ENCODE peak calls at places on chromosomes 12 and 14, in ten cellular contexts. V is pancreas, S is HFF-Myc, O is Calu3, K is lower lobe of right lung, P is progenitor cell of endocrine pancreas, G is ovary, L is GM06990, X is mesothelial cell of epicardium, U is A673. I is an unnamed sample.

GRCh38 chr14:20539906-20540305 is 20.9 kb downstream of the RNASE9 start:
- DNase-seq in O (no peak), U (no peak), P (no peak), L (no peak), X (no peak), G (no peak), K (no peak), S (no peak), V (no peak), I (no peak)

GRCh38 chr12:11904124-11904523 is 166.6 kb upstream of the BCL2L14 start:
- DNase-seq in V (no peak), P (no peak), G (no peak), S (no peak), K (no peak), O (no peak), L (no peak), X (no peak), U (no peak), I (no peak)

GRCh38 chr12:27382126-27382795 is 49.6 kb downstream of the BMAL2 start:
- DNase-seq in K (no peak), X (no peak), P (no peak), V (no peak), O (no peak), G (no peak), L (no peak), U (no peak), S (no peak), I (no peak)

GRCh38 chr12:68240975-68241374 is 12.4 kb downstream of the IL22 start:
- DNase-seq in S (no peak), X (no peak), L (peak), V (no peak), G (peak), P (no peak), K (no peak), O (no peak), U (no peak), I (no peak)

GRCh38 chr14:34888186-34888585 is 13.0 kb upstream of the BAZ1A start:
- DNase-seq in V (no peak), S (no peak), U (no peak), P (no peak), X (no peak), K (no peak), O (no peak), L (no peak), G (no peak), I (no peak)

GRCh38 chr12:47577213-47577612 is 128.6 kb downstream of the RPAP3 start:
- DNase-seq in X (no peak), L (no peak), V (no peak), S (no peak), K (no peak), P (no peak), G (no peak), U (no peak), O (no peak), I (no peak)

GRCh38 chr12:30286345-30286926 is 409.2 kb downstream of the IPO8 start:
- DNase-seq in P (no peak), L (no peak), G (no peak), X (no peak), K (no peak), U (peak), V (no peak), S (peak), O (peak), I (no peak)

GRCh38 chr12:110844131-110844530 is 2.7 kb upstream of the CCDC63 start:
- DNase-seq in L (no peak), P (no peak), G (no peak), O (no peak), K (no peak), X (no peak), U (no peak), S (no peak), V (no peak), I (no peak)

GRCh38 chr12:30973830-30974229 is 47.3 kb downstream of the TSPAN11 start:
- DNase-seq in K (no peak), V (no peak), G (no peak), P (no peak), U (no peak), O (no peak), L (no peak), S (no peak), X (no peak), I (no peak)

GRCh38 chr12:46711756-46712155 is 114.0 kb downstream of the SLC38A4 start:
- DNase-seq in K (no peak), P (no peak), U (no peak), V (no peak), O (no peak), L (no peak), X (no peak), G (no peak), S (no peak), I (peak)

GRCh38 chr12:102833687-102834435 is 83.2 kb downstream of the PAH start:
- DNase-seq in P (peak), O (peak), K (no peak), X (peak), G (no peak), V (no peak), L (no peak), U (peak), S (no peak), I (no peak)

GRCh38 chr12:65666876-65667275 is 157.4 kb upstream of the HMGA2 start:
- DNase-seq in U (no peak), V (no peak), O (no peak), G (no peak), X (no peak), S (no peak), L (no peak), K (no peak), P (no peak), I (no peak)

GRCh38 chr12:94560416-94561221 is 89.7 kb downstream of the TMCC3 start:
- DNase-seq in V (no peak), O (peak), K (no peak), S (no peak), L (peak), P (no peak), X (no peak), G (peak), U (peak), I (no peak)

GRCh38 chr14:74841230-74842207 is 34.4 kb downstream of the PROX2 start:
- DNase-seq in K (no peak), O (no peak), S (no peak), X (no peak), G (no peak), V (no peak), U (no peak), P (no peak), L (peak), I (no peak)

GRCh38 chr14:91770185-91770584 is 38.3 kb upstream of the CATSPERB start:
- DNase-seq in P (no peak), O (no peak), G (no peak), L (no peak), V (no peak), U (no peak), S (no peak), X (no peak), K (no peak), I (no peak)

GRCh38 chr12:53052419-53053222 is 2.8 kb downstream of the TNS2 start:
- DNase-seq in L (no peak), P (no peak), O (peak), G (peak), X (no peak), S (no peak), U (no peak), V (peak), K (peak), I (no peak)

GRCh38 chr12:83945871-83946270 is 966.7 kb downstream of the SLC6A15 start:
- DNase-seq in G (no peak), P (no peak), K (no peak), L (no peak), X (no peak), U (peak), V (no peak), O (no peak), S (peak), I (peak)

GRCh38 chr12:24605916-24606315 is 343.0 kb downstream of the BCAT1 start:
- DNase-seq in S (no peak), V (no peak), K (no peak), G (no peak), X (no peak), O (no peak), U (no peak), P (no peak), L (no peak), I (no peak)

GRCh38 chr14:104735830-104736642 is 12.0 kb downstream of the ADSS1 start:
- DNase-seq in G (peak), O (no peak), X (no peak), V (no peak), S (no peak), K (peak), L (no peak), U (no peak), P (no peak), I (no peak)

GRCh38 chr14:58950555-58950954 is 237.9 kb upstream of the DAAM1 start:
- DNase-seq in G (no peak), K (no peak), S (no peak), O (no peak), U (no peak), X (no peak), P (no peak), V (no peak), L (no peak), I (no peak)

GRCh38 chr14:58944226-58944769 is 244.2 kb upstream of the DAAM1 start:
- DNase-seq in X (no peak), L (no peak), V (peak), P (peak), G (peak), K (no peak), O (no peak), U (no peak), S (peak), I (no peak)

GRCh38 chr14:58944957-58945356 is 243.5 kb upstream of the DAAM1 start:
- DNase-seq in U (no peak), K (no peak), S (no peak), L (no peak), G (no peak), P (no peak), V (no peak), O (no peak), X (no peak), I (no peak)

GRCh38 chr14:58947156-58947555 is 241.3 kb upstream of the DAAM1 start:
- DNase-seq in G (no peak), S (no peak), X (no peak), K (no peak), V (no peak), L (no peak), U (no peak), O (no peak), P (no peak), I (no peak)

GRCh38 chr14:58947816-58948440 is 240.5 kb upstream of the DAAM1 start:
- DNase-seq in P (no peak), X (no peak), G (no peak), K (no peak), V (no peak), S (no peak), O (no peak), U (no peak), L (no peak), I (no peak)
- TF ChIP-seq CTCF in P (peak), X (no peak), G (no peak), K (no peak), V (no peak), S (no peak), O (no peak), U (peak), L (no peak), I (no peak)

GRCh38 chr14:70571139-70571538 is 29.3 kb downstream of the MED6 start:
- DNase-seq in L (no peak), O (no peak), S (no peak), P (no peak), V (no peak), K (no peak), X (no peak), G (no peak), U (no peak), I (no peak)

GRCh38 chr14:70563869-70564268 is 29.1 kb upstream of the ADAM20 start:
- DNase-seq in P (no peak), S (no peak), V (no peak), O (no peak), L (no peak), U (peak), G (no peak), K (no peak), X (no peak), I (no peak)

GRCh38 chr14:70563417-70563816 is 28.6 kb upstream of the ADAM20 start:
- DNase-seq in P (no peak), G (no peak), U (no peak), K (no peak), V (no peak), L (no peak), O (no peak), S (no peak), X (no peak), I (no peak)

GRCh38 chr14:70573050-70573449 is 27.4 kb downstream of the MED6 start:
- DNase-seq in L (no peak), G (no peak), U (no peak), X (no peak), V (no peak), P (no peak), O (no peak), K (no peak), S (no peak), I (no peak)

GRCh38 chr14:70567791-70568190 is 32.7 kb downstream of the MED6 start:
- DNase-seq in P (no peak), K (no peak), L (peak), V (no peak), X (no peak), G (no peak), U (peak), O (peak), S (peak), I (no peak)
- TF ChIP-seq CTCF in P (peak), K (peak), L (peak), V (no peak), X (peak), G (no peak), U (peak), O (peak), S (peak), I (peak)

GRCh38 chr12:44000309-44000952 is 164.6 kb downstream of the TMEM117 start:
- DNase-seq in V (peak), G (no peak), K (no peak), P (peak), O (peak), U (peak), S (peak), L (no peak), X (no peak), I (peak)
- TF ChIP-seq CTCF in V (peak), G (no peak), K (peak), P (peak), O (peak), U (peak), S (peak), L (peak), X (peak), I (peak)

DNA sequence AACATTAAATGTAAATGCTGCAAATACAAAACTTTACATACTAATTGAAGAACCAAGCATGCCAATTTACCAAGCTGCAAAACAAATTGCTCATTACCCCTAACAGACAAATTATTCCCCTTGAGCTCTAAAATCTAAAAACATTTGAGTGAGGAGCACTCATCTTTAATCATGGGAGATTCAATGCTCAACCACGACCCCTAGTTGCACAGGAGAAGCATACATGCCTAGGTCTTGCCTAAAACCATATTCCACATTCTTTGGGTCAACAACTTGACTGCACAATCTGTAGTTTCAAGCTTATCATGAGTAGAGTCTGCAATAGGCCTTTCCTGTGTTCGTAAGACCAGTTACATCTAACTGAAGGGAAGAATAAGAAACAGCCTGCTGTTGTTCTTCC is 69.7 kb downstream of the MGAT4C start:
- DNase-seq in U (no peak), P (no peak), L (no peak), O (peak), S (no peak), X (no peak), K (no peak), G (no peak), V (no peak), I (no peak)
- TF ChIP-seq CTCF in U (peak), P (no peak), L (no peak), O (no peak), S (no peak), X (no peak), K (no peak), G (no peak), V (no peak), I (no peak)

GRCh38 chr12:116959198-116959460 is 48.4 kb downstream of the FBXW8 start:
- DNase-seq in U (no peak), O (no peak), G (no peak), V (no peak), K (no peak), L (no peak), S (no peak), P (no peak), X (no peak), I (no peak)

GRCh38 chr12:116954700-116955381 is 44.1 kb downstream of the FBXW8 start:
- DNase-seq in U (no peak), O (no peak), L (no peak), P (no peak), G (peak), V (no peak), X (no peak), S (no peak), K (peak), I (no peak)

GRCh38 chr12:116958402-116959197 is 47.9 kb downstream of the FBXW8 start:
- DNase-seq in G (no peak), V (no peak), K (no peak), S (no peak), P (no peak), O (no peak), X (no peak), L (no peak), U (no peak), I (no peak)

GRCh38 chr12:116959845-116960514 is 49.2 kb downstream of the FBXW8 start:
- DNase-seq in V (no peak), P (no peak), L (peak), G (no peak), X (no peak), S (no peak), K (no peak), O (no peak), U (no peak), I (no peak)

GRCh38 chr12:116955382-116956021 is 44.8 kb downstream of the FBXW8 start:
- DNase-seq in X (no peak), U (peak), O (peak), S (no peak), V (peak), K (peak), G (no peak), P (no peak), L (no peak), I (no peak)
- TF ChIP-seq CTCF in X (no peak), U (no peak), O (no peak), S (no peak), V (no peak), K (peak), G (no peak), P (no peak), L (peak), I (no peak)

DNA sequence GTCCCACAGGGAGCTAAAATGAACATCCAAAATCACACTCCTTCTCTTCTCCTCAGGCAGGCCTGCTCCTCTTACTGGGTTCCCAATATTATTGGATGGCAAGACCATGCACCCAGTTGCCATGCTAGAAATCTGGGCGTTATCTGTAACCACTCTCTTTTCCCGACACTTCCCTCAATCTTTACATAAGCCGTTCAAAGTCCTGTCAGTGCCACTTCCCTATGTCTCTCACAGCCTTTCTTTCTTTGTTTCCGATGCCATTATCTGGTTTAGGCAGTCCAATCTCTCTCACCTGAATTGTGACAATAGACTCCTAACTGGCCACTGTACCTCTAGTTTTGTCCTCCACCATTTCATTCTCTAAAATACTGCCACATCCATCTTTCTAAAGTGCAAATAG is 24.1 kb downstream of the SNRPF start:
- DNase-seq in P (no peak), K (no peak), L (no peak), O (no peak), U (no peak), X (no peak), G (no peak), S (no peak), V (no peak), I (no peak)
- TF ChIP-seq CTCF in P (no peak), K (no peak), L (no peak), O (no peak), U (no peak), X (no peak), G (no peak), S (no peak), V (no peak), I (no peak)

DNA sequence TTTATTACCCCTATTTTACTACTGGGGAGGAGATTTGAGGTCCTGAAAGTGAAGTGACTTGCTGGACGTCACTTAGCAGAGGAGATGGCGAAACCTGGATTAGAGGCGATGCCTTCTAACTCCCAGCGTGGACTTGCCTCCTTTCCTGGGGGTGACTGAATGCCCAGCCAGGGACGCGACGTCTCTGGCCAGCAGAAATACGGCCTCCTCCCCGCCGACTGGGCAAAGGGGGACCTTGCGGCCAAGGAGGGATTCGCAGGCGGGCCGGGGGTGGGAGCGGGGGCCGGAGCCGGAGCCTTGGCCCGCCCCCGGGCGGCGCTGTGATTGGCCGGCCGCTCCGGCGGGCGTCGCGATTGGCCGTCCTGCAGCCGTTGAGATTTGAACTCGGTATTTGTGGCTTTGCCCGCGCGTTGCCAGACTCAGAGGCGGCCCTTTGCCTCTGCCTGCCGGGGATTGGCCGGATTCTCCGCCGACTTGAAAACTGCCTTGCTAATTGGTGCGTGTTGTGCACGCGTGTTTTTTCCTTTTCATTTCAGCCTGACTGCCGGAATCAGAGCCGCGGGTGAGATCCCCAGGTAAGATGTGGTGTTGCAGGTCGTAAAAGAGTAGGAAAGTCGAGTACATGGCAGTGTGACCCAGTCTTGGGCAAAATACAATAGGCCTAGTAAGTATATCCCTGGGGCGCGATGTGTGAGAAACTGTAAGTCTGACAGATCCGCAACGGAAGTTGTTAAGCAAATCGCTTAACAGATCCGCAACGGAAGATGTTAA is at the start of gene NCAPD2:
- DNase-seq in S (peak), L (peak), V (peak), K (peak), G (peak), P (peak), X (peak), O (peak), U (peak), I (peak)
- TF ChIP-seq CTCF in S (no peak), L (no peak), V (no peak), K (peak), G (peak), P (peak), X (peak), O (no peak), U (peak), I (peak)

DNA sequence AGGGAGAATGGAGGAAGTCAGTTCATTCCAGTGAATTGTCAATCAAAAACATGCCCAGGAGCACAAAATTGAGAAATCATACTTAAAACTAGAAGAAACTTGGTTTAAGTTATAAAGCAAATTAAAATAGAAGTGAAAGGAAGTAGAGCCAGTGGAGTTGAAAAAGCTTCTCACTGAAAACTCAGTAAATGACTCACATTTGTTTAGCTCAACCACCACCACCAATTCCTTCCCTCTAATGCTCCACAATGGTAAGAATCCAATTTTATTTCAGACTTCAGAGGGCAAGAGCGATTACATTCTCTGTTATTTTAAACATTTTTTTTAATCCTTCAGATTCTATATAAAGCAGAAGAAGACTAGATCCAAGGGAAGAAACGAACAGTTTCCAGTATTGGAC is 19.4 kb downstream of the UTP20 start:
- DNase-seq in K (no peak), P (no peak), G (no peak), L (no peak), O (no peak), U (no peak), V (no peak), X (no peak), S (no peak), I (no peak)
- TF ChIP-seq CTCF in K (no peak), P (no peak), G (no peak), L (no peak), O (no peak), U (no peak), V (no peak), X (no peak), S (no peak), I (no peak)

GRCh38 chr12:21451529-21451928 is 14.1 kb downstream of the PYROXD1 start:
- DNase-seq in X (no peak), V (no peak), P (no peak), O (no peak), U (no peak), K (no peak), L (no peak), S (no peak), G (no peak), I (no peak)
- TF ChIP-seq CTCF in X (no peak), V (no peak), P (peak), O (no peak), U (peak), K (no peak), L (no peak), S (no peak), G (no peak), I (no peak)

GRCh38 chr12:109764123-109764522 is 50.5 kb downstream of the FAM222A start:
- DNase-seq in U (no peak), X (no peak), S (no peak), L (no peak), K (peak), G (peak), P (no peak), O (no peak), V (peak), I (no peak)
- TF ChIP-seq CTCF in U (peak), X (no peak), S (no peak), L (no peak), K (no peak), G (no peak), P (peak), O (no peak), V (no peak), I (no peak)